ENCODE peak calls at places on chromosomes 1 and 21, in five cellular contexts. N is osteocyte; P is activated T-helper 1 cell treated with anti-CD3 and anti-CD28 coated beads, Interleukin-2, amount 50 U/mL, for 16 hours; W is kidney tubule cell; R is GM13976. Y is an unnamed sample.

GRCh38 chr21:15422761-15423160 is 307.0 kb upstream of the USP25 start:
- DNase-seq in W (peak), R (no peak), N (no peak), P (no peak), Y (no peak)

GRCh38 chr1:36885537-36886441 is 148.5 kb downstream of the GRIK3 start:
- DNase-seq in W (no peak), R (no peak), P (no peak), N (peak), Y (no peak)

GRCh38 chr21:21003701-21004100 is 5.5 kb downstream of the NCAM2 start:
- DNase-seq in N (no peak), R (no peak), W (peak), P (no peak), Y (peak)

GRCh38 chr1:62515055-62515454 is 78.2 kb downstream of the USP1 start:
- DNase-seq in W (peak), P (no peak), R (no peak), N (no peak), Y (no peak)

GRCh38 chr1:38502772-38503171 is 356.8 kb downstream of the RRAGC start:
- DNase-seq in R (no peak), P (no peak), W (no peak), N (no peak), Y (no peak)

GRCh38 chr21:36337099-36337509 is 17.1 kb downstream of the MORC3 start:
- DNase-seq in R (no peak), P (no peak), N (no peak), W (peak), Y (no peak)

GRCh38 chr1:26278303-26278702 is 1.6 kb upstream of the SH3BGRL3 start:
- DNase-seq in N (peak), W (no peak), R (no peak), P (no peak), Y (no peak)

GRCh38 chr1:49971088-49971487 is 52.7 kb downstream of the AGBL4 start:
- DNase-seq in P (no peak), R (no peak), W (no peak), N (no peak), Y (no peak)

GRCh38 chr1:162193201-162193600 is 123.7 kb downstream of the NOS1AP start:
- DNase-seq in W (no peak), P (no peak), R (no peak), N (no peak), Y (no peak)

GRCh38 chr1:29055160-29055559 is 68.5 kb downstream of the TMEM200B start:
- DNase-seq in N (no peak), R (no peak), W (no peak), P (no peak), Y (no peak)

GRCh38 chr1:12407050-12407961 is 177.5 kb downstream of the VPS13D start:
- DNase-seq in P (no peak), W (peak), R (peak), N (no peak), Y (no peak)

GRCh38 chr1:64240209-64240608 is 36.8 kb downstream of the UBE2U start:
- DNase-seq in W (no peak), R (no peak), P (no peak), N (no peak), Y (no peak)

GRCh38 chr21:36377391-36377842 is 7.8 kb upstream of the CHAF1B start:
- DNase-seq in R (no peak), W (peak), P (no peak), N (no peak), Y (no peak)

GRCh38 chr1:187853505-187853904 is 1024.8 kb downstream of the PLA2G4A start:
- DNase-seq in N (no peak), R (no peak), P (no peak), W (no peak), Y (no peak)

GRCh38 chr1:43506233-43506632 is 24.4 kb upstream of the PTPRF start:
- DNase-seq in N (no peak), W (no peak), R (no peak), P (no peak), Y (no peak)

GRCh38 chr1:155044812-155045690 is 6.1 kb upstream of the ADAM15 start:
- DNase-seq in N (no peak), W (peak), P (no peak), R (peak), Y (peak)

GRCh38 chr1:207829576-207829975 is 77.7 kb downstream of the CD46 start:
- DNase-seq in P (no peak), W (no peak), R (no peak), N (no peak), Y (no peak)

GRCh38 chr1:98672184-98672583 is 10.7 kb downstream of the SNX7 start:
- DNase-seq in P (no peak), W (no peak), R (no peak), N (no peak), Y (no peak)

GRCh38 chr1:30313176-30313575 is 410.2 kb downstream of the MATN1 start:
- DNase-seq in P (no peak), R (no peak), W (no peak), N (peak), Y (no peak)

GRCh38 chr21:16913010-16913409 is 599.8 kb upstream of the CXADR start:
- DNase-seq in N (no peak), W (peak), P (no peak), R (no peak), Y (no peak)

GRCh38 chr1:222583079-222583478 is 6.7 kb downstream of the TAF1A start:
- DNase-seq in R (peak), W (no peak), N (no peak), P (no peak), Y (no peak)

GRCh38 chr1:111980684-111981083 is 8.8 kb downstream of the KCND3 start:
- DNase-seq in W (no peak), P (no peak), N (no peak), R (no peak), Y (no peak)

GRCh38 chr1:6149597-6149996 is 30.5 kb downstream of the CHD5 start:
- DNase-seq in P (no peak), N (no peak), W (no peak), R (no peak), Y (no peak)

GRCh38 chr21:17848228-17848627 is 29.1 kb upstream of the C21orf91 start:
- DNase-seq in R (peak), P (no peak), N (no peak), W (peak), Y (no peak)

GRCh38 chr1:167401260-167401873 is 117.0 kb downstream of the CD247 start:
- DNase-seq in W (peak), P (peak), R (peak), N (no peak), Y (peak)

GRCh38 chr1:25504706-25505560 is 38.5 kb upstream of the LDLRAP1 start:
- DNase-seq in P (no peak), W (no peak), N (no peak), R (no peak), Y (no peak)

GRCh38 chr1:203407301-203407700 is 56.4 kb upstream of the FMOD start:
- DNase-seq in R (no peak), P (no peak), N (no peak), W (no peak), Y (no peak)

GRCh38 chr1:67226688-67227087 is 60.4 kb downstream of the IL23R start:
- DNase-seq in R (no peak), N (no peak), P (no peak), W (no peak), Y (no peak)

GRCh38 chr1:46490603-46491499 is 1.2 kb downstream of the DMBX1 start:
- DNase-seq in N (no peak), R (no peak), W (no peak), P (no peak), Y (no peak)

GRCh38 chr1:64572222-64572900 is 102.4 kb downstream of the CACHD1 start:
- DNase-seq in R (no peak), P (no peak), N (no peak), W (no peak), Y (no peak)

GRCh38 chr1:217079579-217079978 is 356.4 kb upstream of the ESRRG start:
- DNase-seq in R (no peak), W (no peak), N (no peak), P (no peak), Y (no peak)

GRCh38 chr1:87472716-87473115 is 144.0 kb downstream of the LMO4 start:
- DNase-seq in R (no peak), N (no peak), P (no peak), W (no peak), Y (no peak)

GRCh38 chr1:234093741-234094140 is 189.3 kb downstream of the SLC35F3 start:
- DNase-seq in N (no peak), R (no peak), P (no peak), W (no peak), Y (no peak)

GRCh38 chr1:212819704-212820103 is 27.7 kb downstream of the SPATA45 start:
- DNase-seq in W (no peak), R (peak), N (no peak), P (no peak), Y (no peak)

GRCh38 chr1:109948285-109948630 is 36.3 kb upstream of the AHCYL1 start:
- DNase-seq in W (no peak), N (no peak), P (no peak), R (no peak), Y (no peak)